ENCODE peak calls at places on chromosomes 12 and 14, in five cellular contexts. Z is WERI-Rb-1, V is thoracic aorta, X is pancreas, H is endodermal cell. B is an unnamed sample.

GRCh38 chr12:121059031-121059898 is 20.2 kb upstream of the OASL start:
- DNase-seq in X (no peak), Z (no peak), H (peak; percentile 44), V (no peak), B (no peak)

GRCh38 chr12:107478881-107479280 is 206.7 kb upstream of the PWP1 start:
- DNase-seq in X (no peak), V (no peak), Z (no peak), H (no peak), B (peak; percentile 73)

GRCh38 chr12:90953956-90954421 is 987 bp downstream of the CCER1 start:
- DNase-seq in H (peak; percentile 98), V (no peak), X (peak; percentile 23), Z (no peak), B (no peak)

GRCh38 chr12:126397071-126397571 is 1331.9 kb downstream of the AACS start:
- DNase-seq in V (no peak), Z (no peak), H (no peak), X (no peak), B (no peak)

GRCh38 chr12:56687225-56688128 is 607 bp downstream of the PTGES3 start:
- DNase-seq in Z (peak; percentile 29), V (no peak), X (peak; percentile 67), H (peak; percentile 76), B (peak; percentile 50)

GRCh38 chr12:58450868-58451482 is 469.3 kb downstream of the LRIG3 start:
- DNase-seq in V (no peak), Z (no peak), X (no peak), H (no peak), B (no peak)

GRCh38 chr14:100536141-100536540 is 51.1 kb downstream of the BEGAIN start:
- DNase-seq in X (no peak), Z (peak; percentile 5), V (no peak), H (no peak), B (no peak)

GRCh38 chr14:52755607-52756316 is 25.8 kb downstream of the STYX start:
- DNase-seq in X (no peak), H (no peak), V (no peak), Z (no peak), B (no peak)

GRCh38 chr12:25377475-25378179 is 126.9 kb upstream of the KRAS start:
- DNase-seq in X (no peak), Z (no peak), H (peak; percentile 46), V (no peak), B (peak; percentile 77)

GRCh38 chr12:45966486-45966885 is 23.9 kb downstream of the SCAF11 start:
- DNase-seq in X (no peak), Z (no peak), H (no peak), V (no peak), B (peak; percentile 44)

GRCh38 chr14:100215330-100215885 is 23.5 kb upstream of the YY1 start:
- DNase-seq in Z (no peak), H (peak; percentile 47), V (no peak), X (no peak), B (no peak)

GRCh38 chr12:86834217-86834616 is 578.0 kb upstream of the MGAT4C start:
- DNase-seq in H (no peak), X (no peak), Z (no peak), V (no peak), B (no peak)

GRCh38 chr12:86838709-86839108 is 582.5 kb upstream of the MGAT4C start:
- DNase-seq in V (no peak), H (peak; percentile 53), X (no peak), Z (no peak), B (no peak)

GRCh38 chr12:86838264-86838663 is 582.1 kb upstream of the MGAT4C start:
- DNase-seq in Z (no peak), H (no peak), X (no peak), V (no peak), B (no peak)

DNA sequence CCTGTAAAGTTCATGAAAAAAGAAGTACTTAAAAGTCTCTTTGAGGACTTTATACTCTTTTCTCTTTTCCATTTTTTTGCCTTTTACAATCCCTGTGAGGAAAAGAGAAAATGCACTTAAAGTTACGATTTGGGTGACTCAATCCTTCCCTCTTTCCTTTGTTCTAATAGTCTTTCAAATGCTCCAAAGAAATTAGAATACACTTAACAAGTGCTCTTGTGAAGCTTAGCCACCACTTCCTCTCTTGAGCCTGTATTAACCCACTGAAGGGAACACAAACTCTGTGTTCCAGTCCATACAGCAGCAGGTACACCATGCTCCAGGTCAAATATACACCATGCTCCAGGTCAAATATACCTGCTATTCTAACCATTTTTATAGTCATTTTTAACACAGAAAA is 581.1 kb upstream of the MGAT4C start:
- DNase-seq in H (no peak), Z (no peak), X (no peak), V (no peak), B (no peak)
- H3K4me3 ChIP-seq in H (no peak overlapping the region), Z (no peak overlapping the region), X (no peak overlapping the region), V (no peak overlapping the region), B (no peak overlapping the region)

DNA sequence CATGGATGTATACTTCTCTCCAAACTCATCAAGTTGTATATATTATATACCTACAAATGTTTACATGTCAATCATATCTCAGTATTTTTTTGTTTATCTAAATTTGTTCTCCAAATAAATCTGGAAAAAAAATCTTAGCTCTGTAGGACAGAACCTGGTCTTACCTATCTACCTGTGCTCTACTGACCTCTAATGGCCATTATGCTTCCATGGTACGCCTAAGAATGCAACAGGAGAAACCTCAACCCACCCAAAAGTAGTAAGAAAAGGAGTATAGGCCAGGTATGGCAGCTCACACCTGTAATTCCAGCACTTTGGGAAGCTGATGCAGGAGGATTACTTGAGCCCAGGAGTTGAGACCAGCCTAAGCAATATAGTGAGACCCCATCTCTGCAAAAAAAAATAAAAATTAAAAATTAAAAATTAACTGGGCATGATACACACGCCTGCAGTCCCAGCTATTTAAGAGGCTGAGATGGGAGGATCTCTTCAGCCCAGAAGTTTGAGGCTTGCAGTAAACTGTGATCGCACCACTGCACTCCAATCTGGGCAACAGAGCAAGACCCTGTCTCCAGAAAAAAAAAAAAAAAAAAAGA is 8.7 kb downstream of the OR11H4 start:
- DNase-seq in V (no peak), Z (no peak), X (no peak), H (no peak), B (no peak)
- TF ChIP-seq CTCF in V (no peak), Z (peak; percentile 36), X (peak; percentile 16), H (peak; percentile 64), B (no peak)

GRCh38 chr14:60485600-60486251 is at the start of gene C14orf39:
- DNase-seq in V (no peak), X (no peak), Z (peak; percentile 67), H (peak; percentile 90), B (peak; percentile 41)
- H3K4me3 ChIP-seq in V (peak within 1 kb of the TSS; percentile 41), X (peak within 1 kb of the TSS; percentile 19), Z (peak within 1 kb of the TSS; percentile 54), H (peak within 1 kb of the TSS; percentile 76), B (peak within 1 kb of the TSS; percentile 26)

DNA sequence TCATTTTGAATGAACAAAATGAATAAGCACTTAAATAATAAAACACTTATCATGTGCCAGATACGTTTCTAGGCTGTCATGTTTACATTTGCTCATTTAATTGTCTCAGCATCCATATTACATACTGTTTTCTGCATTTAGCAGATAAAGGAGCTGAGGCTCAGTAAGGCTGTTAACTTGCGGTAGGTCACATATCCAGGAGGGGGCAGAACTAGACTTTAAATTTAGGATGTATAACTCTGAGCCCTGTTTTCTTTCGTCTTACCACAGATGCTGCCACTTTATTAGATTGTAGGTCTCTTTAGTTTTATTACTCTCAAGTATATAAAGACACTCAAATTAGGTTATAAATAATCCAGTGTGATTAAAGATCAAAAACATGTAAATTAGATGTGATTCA is 17.7 kb downstream of the IRAK4 start:
- DNase-seq in X (no peak), Z (peak; percentile 20), V (no peak), H (no peak), B (no peak)
- TF ChIP-seq CTCF in X (no peak), Z (peak; percentile 35), V (no peak), H (peak; percentile 77), B (peak; percentile 43)

DNA sequence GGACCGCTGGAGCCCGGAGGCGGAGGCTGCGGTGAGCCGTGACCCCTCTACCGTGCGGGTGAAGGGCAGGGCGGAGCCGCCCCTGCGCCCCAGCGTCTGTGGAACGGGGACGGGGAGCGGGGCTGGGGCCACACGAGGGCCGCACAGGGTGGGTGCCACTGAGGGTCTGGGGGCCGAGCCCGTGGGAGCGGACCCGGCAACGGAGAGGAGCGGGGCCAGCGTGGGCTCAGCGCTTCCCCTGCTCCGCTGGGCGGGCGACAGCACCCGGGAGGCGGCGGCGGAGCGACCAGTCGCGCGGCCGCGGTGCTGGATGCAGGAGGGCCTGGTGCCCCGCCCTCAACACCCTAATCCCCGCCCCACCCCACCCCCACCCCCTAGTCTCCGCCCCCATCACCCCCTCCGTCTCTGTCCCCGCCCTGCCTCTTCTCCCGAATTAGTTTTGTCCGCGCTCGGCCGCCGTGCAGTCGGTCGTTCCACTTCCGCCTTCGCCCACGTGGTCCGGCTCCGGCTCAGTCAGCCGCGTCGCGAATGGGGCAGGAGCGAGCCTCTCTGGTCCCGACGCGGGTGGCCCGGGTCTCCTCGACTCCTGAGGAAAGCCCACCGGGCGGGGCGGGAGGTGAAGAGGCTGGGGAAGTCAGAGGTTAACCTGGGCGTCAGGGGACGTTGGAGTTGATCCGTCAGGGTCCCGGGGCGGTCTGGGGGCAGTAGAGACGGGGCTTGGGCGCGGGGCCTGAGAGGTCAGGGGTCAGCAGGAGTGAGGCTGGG is at the start of gene PUS1:
- DNase-seq in H (peak; percentile 100), V (peak; percentile 74), Z (peak; percentile 94), X (peak; percentile 94), B (peak; percentile 92)
- H3K4me3 ChIP-seq in H (peak within 1 kb of the TSS; percentile 77), V (peak within 1 kb of the TSS; percentile 95), Z (peak within 1 kb of the TSS; percentile 67), X (peak within 1 kb of the TSS; percentile 84), B (peak within 1 kb of the TSS; percentile 83)

DNA sequence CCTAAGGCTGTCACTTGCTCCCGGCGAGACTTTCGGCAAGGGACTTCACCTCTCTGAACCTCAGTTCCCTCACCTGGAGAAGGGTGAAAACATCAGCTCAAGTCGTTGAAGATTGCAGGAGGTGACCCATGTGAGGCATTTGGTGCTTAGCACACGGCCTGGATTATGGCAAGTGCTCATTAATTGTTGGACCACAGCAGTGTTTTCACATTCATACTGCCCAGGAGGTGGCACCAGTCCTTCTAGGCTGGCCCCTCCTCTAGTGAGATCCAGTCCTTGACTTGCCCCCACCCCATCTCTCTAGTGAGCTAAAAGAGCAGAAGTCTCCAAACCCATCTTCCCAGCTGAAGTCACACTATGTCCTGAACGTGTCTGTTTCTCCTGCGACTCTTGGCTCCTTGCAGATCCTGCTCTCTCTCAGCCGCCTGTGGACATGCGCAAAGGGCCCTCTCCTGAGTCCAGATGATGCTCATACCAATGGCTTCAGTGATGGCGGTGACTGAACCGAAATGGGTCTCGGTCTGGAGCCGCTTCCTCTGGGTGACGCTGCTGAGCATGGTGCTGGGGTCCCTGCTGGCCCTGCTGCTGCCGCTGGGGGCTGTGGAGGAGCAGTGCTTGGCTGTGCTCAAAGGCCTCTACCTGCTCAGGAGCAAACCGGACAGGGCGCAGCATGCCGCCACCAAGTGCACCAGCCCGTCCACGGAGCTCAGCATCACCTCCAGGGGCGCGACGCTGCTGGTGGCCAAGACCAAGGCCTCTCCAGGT is 1.6 kb downstream of the FICD start:
- DNase-seq in Z (peak; percentile 33), V (no peak), H (peak; percentile 76), X (no peak), B (no peak)
- TF ChIP-seq CTCF in Z (peak; percentile 34), V (no peak), H (no peak), X (no peak), B (no peak)

B was measured in foreskin fibroblast.